ENCODE peak calls at places on chromosome 6, in six cellular contexts. M is Peyer's patch; A is activated CD4-positive, alpha-beta T cell treated with anti-CD3 and anti-CD28 coated beads for 24 hours; X is LoVo; G is Panc1; I is astrocyte of the spinal cord. B is an unnamed sample.

GRCh38 chr6:169969372-169970099 is 218.1 kb downstream of the ERMARD start:
- DNase-seq in M (no peak), A (no peak), X (no peak), G (no peak), I (no peak), B (no peak)

GRCh38 chr6:107665386-107665785 is 158.7 kb downstream of the SCML4 start:
- DNase-seq in M (no peak), A (no peak), X (no peak), G (no peak), I (peak), B (no peak)

GRCh38 chr6:111664565-111665039 is 58.9 kb upstream of the TRAF3IP2 start:
- DNase-seq in M (no peak), A (no peak), X (no peak), G (no peak), I (no peak), B (no peak)

GRCh38 chr6:151388997-151389639 is 2.2 kb downstream of the ZBTB2 start:
- DNase-seq in M (no peak), A (no peak), X (no peak), G (no peak), I (no peak), B (no peak)

GRCh38 chr6:107871981-107872380 is 47.9 kb upstream of the SCML4 start:
- DNase-seq in M (no peak), A (no peak), X (no peak), G (no peak), I (no peak), B (no peak)

GRCh38 chr6:106658469-106658868 is 29.1 kb downstream of the QRSL1 start:
- DNase-seq in M (no peak), A (no peak), X (no peak), G (no peak), I (no peak), B (no peak)

GRCh38 chr6:131822119-131822518 is 14.3 kb downstream of the ENPP1 start:
- DNase-seq in M (no peak), A (no peak), X (peak), G (no peak), I (no peak), B (no peak)

GRCh38 chr6:138555294-138555988 is 56.1 kb upstream of the NHSL1 start:
- DNase-seq in M (no peak), A (no peak), X (no peak), G (no peak), I (peak), B (no peak)

GRCh38 chr6:82959385-82959941 is 106.2 kb downstream of the UBE3D start:
- DNase-seq in M (no peak), A (no peak), X (peak), G (no peak), I (peak), B (no peak)

GRCh38 chr6:140846518-140847277 is 1286.0 kb upstream of the GJE1 start:
- DNase-seq in M (no peak), A (no peak), X (peak), G (no peak), I (peak), B (no peak)

GRCh38 chr6:90494067-90494773 is 92.7 kb downstream of the MAP3K7 start:
- DNase-seq in M (no peak), A (no peak), X (no peak), G (no peak), I (peak), B (no peak)

GRCh38 chr6:20791932-20792331 is 257.7 kb downstream of the CDKAL1 start:
- DNase-seq in M (no peak), A (no peak), X (no peak), G (no peak), I (peak), B (no peak)

GRCh38 chr6:145025488-145025887 is 709.8 kb downstream of the EPM2A start:
- DNase-seq in M (no peak), A (no peak), X (no peak), G (no peak), I (no peak), B (no peak)

GRCh38 chr6:168417158-168417557 is 23.8 kb upstream of the SMOC2 start:
- DNase-seq in M (no peak), A (no peak), X (no peak), G (no peak), I (no peak), B (no peak)

GRCh38 chr6:85756982-85757381 is 114.3 kb upstream of the SYNCRIP start:
- DNase-seq in M (no peak), A (no peak), X (peak), G (peak), I (peak), B (no peak)

GRCh38 chr6:36104836-36105235 is 25.5 kb upstream of the MAPK13 start:
- DNase-seq in M (no peak), A (no peak), X (no peak), G (no peak), I (no peak), B (no peak)

GRCh38 chr6:34276881-34277762 is 28.3 kb upstream of the SMIM29 start:
- DNase-seq in M (no peak), A (no peak), X (no peak), G (no peak), I (no peak), B (no peak)

GRCh38 chr6:9540534-9541126 is 874.2 kb downstream of the TFAP2A start:
- DNase-seq in M (no peak), A (no peak), X (peak), G (no peak), I (peak), B (no peak)

GRCh38 chr6:170553686-170554085 is 483 bp upstream of the TBP start:
- DNase-seq in M (no peak), A (no peak), X (no peak), G (no peak), I (no peak), B (no peak)

GRCh38 chr6:112877134-112878100 is 530.3 kb downstream of the RFPL4B start:
- DNase-seq in M (no peak), A (no peak), X (peak), G (no peak), I (peak), B (no peak)

GRCh38 chr6:53309059-53309896 is 39.5 kb downstream of the ELOVL5 start:
- DNase-seq in M (peak), A (no peak), X (no peak), G (no peak), I (no peak), B (peak)

GRCh38 chr6:90068835-90069478 is 174.7 kb downstream of the GJA10 start:
- DNase-seq in M (no peak), A (no peak), X (no peak), G (no peak), I (peak), B (no peak)

GRCh38 chr6:47135772-47136171 is 93.6 kb upstream of the ADGRF1 start:
- DNase-seq in M (no peak), A (no peak), X (peak), G (peak), I (peak), B (no peak)

B was measured in substantia nigra.